ENCODE peak calls at places on chromosome 12, in six cellular contexts. One of them, this sample, is unnamed.

GRCh38 chr12:121053706-121054105 is 14.7 kb upstream of the OASL start:
- DNase-seq in nucleus accumbens: no peak
- DNase-seq in activated T-cell treated with anti-CD3 and anti-CD28 coated beads, Interleukin-2, amount 50 U/mL, for 72 hours: no peak
- DNase-seq in type B pancreatic cell: no peak
- DNase-seq in NCI-H510A treated with DMSO at 0.1 percent for 48 hours: no peak
- DNase-seq in ELF-1: no peak
- DNase-seq in this sample: no peak

GRCh38 chr12:88493651-88494050 is 86.6 kb downstream of the KITLG start:
- DNase-seq in NCI-H510A treated with DMSO at 0.1 percent for 48 hours: no peak
- DNase-seq in ELF-1: no peak
- DNase-seq in nucleus accumbens: no peak
- DNase-seq in activated T-cell treated with anti-CD3 and anti-CD28 coated beads, Interleukin-2, amount 50 U/mL, for 72 hours: no peak
- DNase-seq in type B pancreatic cell: no peak
- DNase-seq in this sample: peak

GRCh38 chr12:92628476-92628875 is 74.3 kb upstream of the PLEKHG7 start:
- DNase-seq in activated T-cell treated with anti-CD3 and anti-CD28 coated beads, Interleukin-2, amount 50 U/mL, for 72 hours: no peak
- DNase-seq in ELF-1: no peak
- DNase-seq in nucleus accumbens: no peak
- DNase-seq in NCI-H510A treated with DMSO at 0.1 percent for 48 hours: no peak
- DNase-seq in type B pancreatic cell: no peak
- DNase-seq in this sample: no peak

GRCh38 chr12:102726686-102727085 is 190.4 kb downstream of the PAH start:
- DNase-seq in NCI-H510A treated with DMSO at 0.1 percent for 48 hours: no peak
- DNase-seq in ELF-1: no peak
- DNase-seq in nucleus accumbens: no peak
- DNase-seq in type B pancreatic cell: no peak
- DNase-seq in activated T-cell treated with anti-CD3 and anti-CD28 coated beads, Interleukin-2, amount 50 U/mL, for 72 hours: no peak
- DNase-seq in this sample: no peak

GRCh38 chr12:131092911-131093901 is 139.5 kb downstream of the ADGRD1 start:
- DNase-seq in type B pancreatic cell: peak
- DNase-seq in nucleus accumbens: no peak
- DNase-seq in activated T-cell treated with anti-CD3 and anti-CD28 coated beads, Interleukin-2, amount 50 U/mL, for 72 hours: peak
- DNase-seq in ELF-1: no peak
- DNase-seq in NCI-H510A treated with DMSO at 0.1 percent for 48 hours: no peak
- DNase-seq in this sample: no peak

GRCh38 chr12:101655400-101655799 is 42.0 kb upstream of the CHPT1 start:
- DNase-seq in activated T-cell treated with anti-CD3 and anti-CD28 coated beads, Interleukin-2, amount 50 U/mL, for 72 hours: no peak
- DNase-seq in type B pancreatic cell: no peak
- DNase-seq in nucleus accumbens: no peak
- DNase-seq in ELF-1: no peak
- DNase-seq in NCI-H510A treated with DMSO at 0.1 percent for 48 hours: no peak
- DNase-seq in this sample: no peak

GRCh38 chr12:16369156-16369555 is 21.7 kb downstream of the MGST1 start:
- DNase-seq in nucleus accumbens: no peak
- DNase-seq in activated T-cell treated with anti-CD3 and anti-CD28 coated beads, Interleukin-2, amount 50 U/mL, for 72 hours: no peak
- DNase-seq in ELF-1: no peak
- DNase-seq in NCI-H510A treated with DMSO at 0.1 percent for 48 hours: no peak
- DNase-seq in type B pancreatic cell: no peak
- DNase-seq in this sample: no peak

GRCh38 chr12:112252184-112252583 is 126.8 kb downstream of the TRAFD1 start:
- DNase-seq in type B pancreatic cell: no peak
- DNase-seq in NCI-H510A treated with DMSO at 0.1 percent for 48 hours: no peak
- DNase-seq in nucleus accumbens: no peak
- DNase-seq in ELF-1: no peak
- DNase-seq in activated T-cell treated with anti-CD3 and anti-CD28 coated beads, Interleukin-2, amount 50 U/mL, for 72 hours: no peak
- DNase-seq in this sample: no peak

GRCh38 chr12:2172486-2173214 is 119.9 kb downstream of the CACNA1C start:
- DNase-seq in NCI-H510A treated with DMSO at 0.1 percent for 48 hours: no peak
- DNase-seq in type B pancreatic cell: no peak
- DNase-seq in nucleus accumbens: no peak
- DNase-seq in ELF-1: no peak
- DNase-seq in activated T-cell treated with anti-CD3 and anti-CD28 coated beads, Interleukin-2, amount 50 U/mL, for 72 hours: no peak
- DNase-seq in this sample: no peak

GRCh38 chr12:12486661-12487240 is 75.9 kb downstream of the DUSP16 start:
- DNase-seq in activated T-cell treated with anti-CD3 and anti-CD28 coated beads, Interleukin-2, amount 50 U/mL, for 72 hours: peak
- DNase-seq in ELF-1: no peak
- DNase-seq in NCI-H510A treated with DMSO at 0.1 percent for 48 hours: no peak
- DNase-seq in type B pancreatic cell: no peak
- DNase-seq in nucleus accumbens: no peak
- DNase-seq in this sample: no peak

GRCh38 chr12:28799337-28799736 is 349.7 kb upstream of the FAR2 start:
- DNase-seq in nucleus accumbens: no peak
- DNase-seq in activated T-cell treated with anti-CD3 and anti-CD28 coated beads, Interleukin-2, amount 50 U/mL, for 72 hours: no peak
- DNase-seq in ELF-1: no peak
- DNase-seq in type B pancreatic cell: no peak
- DNase-seq in NCI-H510A treated with DMSO at 0.1 percent for 48 hours: no peak
- DNase-seq in this sample: no peak

GRCh38 chr12:6430124-6430989 is 14.4 kb upstream of the CD27 start:
- DNase-seq in ELF-1: no peak
- DNase-seq in type B pancreatic cell: no peak
- DNase-seq in activated T-cell treated with anti-CD3 and anti-CD28 coated beads, Interleukin-2, amount 50 U/mL, for 72 hours: peak
- DNase-seq in nucleus accumbens: peak
- DNase-seq in NCI-H510A treated with DMSO at 0.1 percent for 48 hours: peak
- DNase-seq in this sample: peak

GRCh38 chr12:25362646-25363045 is 111.9 kb upstream of the KRAS start:
- DNase-seq in ELF-1: no peak
- DNase-seq in activated T-cell treated with anti-CD3 and anti-CD28 coated beads, Interleukin-2, amount 50 U/mL, for 72 hours: no peak
- DNase-seq in nucleus accumbens: no peak
- DNase-seq in NCI-H510A treated with DMSO at 0.1 percent for 48 hours: no peak
- DNase-seq in type B pancreatic cell: no peak
- DNase-seq in this sample: no peak

GRCh38 chr12:62912644-62913043 is 22.3 kb downstream of the PPM1H start:
- DNase-seq in activated T-cell treated with anti-CD3 and anti-CD28 coated beads, Interleukin-2, amount 50 U/mL, for 72 hours: no peak
- DNase-seq in nucleus accumbens: no peak
- DNase-seq in type B pancreatic cell: no peak
- DNase-seq in ELF-1: no peak
- DNase-seq in NCI-H510A treated with DMSO at 0.1 percent for 48 hours: no peak
- DNase-seq in this sample: no peak

GRCh38 chr12:65532744-65533143 is 254.3 kb downstream of the MSRB3 start:
- DNase-seq in type B pancreatic cell: no peak
- DNase-seq in activated T-cell treated with anti-CD3 and anti-CD28 coated beads, Interleukin-2, amount 50 U/mL, for 72 hours: no peak
- DNase-seq in ELF-1: peak
- DNase-seq in nucleus accumbens: no peak
- DNase-seq in NCI-H510A treated with DMSO at 0.1 percent for 48 hours: no peak
- DNase-seq in this sample: peak

GRCh38 chr12:46266382-46266791 is 2.5 kb downstream of the SLC38A1 start:
- DNase-seq in activated T-cell treated with anti-CD3 and anti-CD28 coated beads, Interleukin-2, amount 50 U/mL, for 72 hours: peak
- DNase-seq in ELF-1: no peak
- DNase-seq in type B pancreatic cell: no peak
- DNase-seq in nucleus accumbens: peak
- DNase-seq in NCI-H510A treated with DMSO at 0.1 percent for 48 hours: no peak
- DNase-seq in this sample: peak